ENCODE peak calls at places on chromosomes 13 and 19, in eight cellular contexts. One of them, this sample, is unnamed.

GRCh38 chr19:7444042-7444441 is 44.8 kb downstream of the PEX11G start:
- DNase-seq in AG10803: no peak
- DNase-seq in right lobe of liver: no peak
- DNase-seq in pancreas: no peak
- DNase-seq in Caco-2: no peak
- DNase-seq in cardiac muscle cell: no peak
- DNase-seq in GM06990: no peak
- DNase-seq in AG04450: no peak
- DNase-seq in this sample: no peak

GRCh38 chr13:113273856-113274590 is 23.0 kb upstream of the LAMP1 start:
- DNase-seq in AG10803: peak; percentile 56
- DNase-seq in right lobe of liver: no peak
- DNase-seq in pancreas: no peak
- DNase-seq in Caco-2: peak; percentile 47
- DNase-seq in cardiac muscle cell: no peak
- DNase-seq in GM06990: no peak
- DNase-seq in AG04450: no peak
- DNase-seq in this sample: no peak

GRCh38 chr13:51317262-51317661 is 22.2 kb upstream of the SERPINE3 start:
- DNase-seq in AG10803: peak; percentile 31
- DNase-seq in right lobe of liver: no peak
- DNase-seq in pancreas: no peak
- DNase-seq in Caco-2: no peak
- DNase-seq in cardiac muscle cell: no peak
- DNase-seq in GM06990: no peak
- DNase-seq in AG04450: no peak
- DNase-seq in this sample: no peak

GRCh38 chr13:44867825-44868224 is 121.4 kb downstream of the NUFIP1 start:
- DNase-seq in AG10803: no peak
- DNase-seq in right lobe of liver: peak; percentile 54
- DNase-seq in pancreas: no peak
- DNase-seq in Caco-2: no peak
- DNase-seq in cardiac muscle cell: no peak
- DNase-seq in GM06990: no peak
- DNase-seq in AG04450: no peak
- DNase-seq in this sample: no peak

GRCh38 chr13:40059540-40060232 is 404.2 kb downstream of the COG6 start:
- DNase-seq in AG10803: peak; percentile 10
- DNase-seq in right lobe of liver: no peak
- DNase-seq in pancreas: no peak
- DNase-seq in Caco-2: no peak
- DNase-seq in cardiac muscle cell: no peak
- DNase-seq in GM06990: peak; percentile 38
- DNase-seq in AG04450: no peak
- DNase-seq in this sample: no peak

GRCh38 chr13:72198967-72199601 is 332.1 kb upstream of the DACH1 start:
- DNase-seq in AG10803: no peak
- DNase-seq in right lobe of liver: no peak
- DNase-seq in pancreas: no peak
- DNase-seq in Caco-2: no peak
- DNase-seq in cardiac muscle cell: peak; percentile 8
- DNase-seq in GM06990: no peak
- DNase-seq in AG04450: no peak
- DNase-seq in this sample: no peak

GRCh38 chr19:48244289-48244688 is 11.4 kb downstream of the CARD8 start:
- DNase-seq in AG10803: no peak
- DNase-seq in right lobe of liver: no peak
- DNase-seq in pancreas: no peak
- DNase-seq in Caco-2: no peak
- DNase-seq in cardiac muscle cell: no peak
- DNase-seq in GM06990: no peak
- DNase-seq in AG04450: no peak
- DNase-seq in this sample: no peak

GRCh38 chr13:36862002-36862706 is 43.1 kb downstream of the RFXAP start:
- DNase-seq in AG10803: peak; percentile 1
- DNase-seq in right lobe of liver: no peak
- DNase-seq in pancreas: no peak
- DNase-seq in Caco-2: no peak
- DNase-seq in cardiac muscle cell: no peak
- DNase-seq in GM06990: no peak
- DNase-seq in AG04450: no peak
- DNase-seq in this sample: no peak

GRCh38 chr13:24925318-24926231 is 161.6 kb downstream of the RNF17 start:
- DNase-seq in AG10803: no peak
- DNase-seq in right lobe of liver: no peak
- DNase-seq in pancreas: no peak
- DNase-seq in Caco-2: peak; percentile 52
- DNase-seq in cardiac muscle cell: no peak
- DNase-seq in GM06990: no peak
- DNase-seq in AG04450: no peak
- DNase-seq in this sample: no peak

GRCh38 chr19:38388310-38389100 is at the start of gene SPRED3:
- DNase-seq in AG10803: peak; percentile 61
- DNase-seq in right lobe of liver: no peak
- DNase-seq in pancreas: no peak
- DNase-seq in Caco-2: peak; percentile 66
- DNase-seq in cardiac muscle cell: peak; percentile 73
- DNase-seq in GM06990: no peak
- DNase-seq in AG04450: no peak
- DNase-seq in this sample: peak; percentile 87

GRCh38 chr13:112684041-112684440 is 5.8 kb upstream of the ATP11A start:
- DNase-seq in AG10803: no peak
- DNase-seq in right lobe of liver: no peak
- DNase-seq in pancreas: no peak
- DNase-seq in Caco-2: no peak
- DNase-seq in cardiac muscle cell: no peak
- DNase-seq in GM06990: no peak
- DNase-seq in AG04450: no peak
- DNase-seq in this sample: peak; percentile 17

GRCh38 chr13:41547253-41548000 is 90.1 kb downstream of the RGCC start:
- DNase-seq in AG10803: peak; percentile 40
- DNase-seq in right lobe of liver: no peak
- DNase-seq in pancreas: peak; percentile 61
- DNase-seq in Caco-2: no peak
- DNase-seq in cardiac muscle cell: no peak
- DNase-seq in GM06990: no peak
- DNase-seq in AG04450: no peak
- DNase-seq in this sample: no peak

GRCh38 chr13:37886879-37887278 is 17.3 kb upstream of the TRPC4 start:
- DNase-seq in AG10803: no peak
- DNase-seq in right lobe of liver: no peak
- DNase-seq in pancreas: no peak
- DNase-seq in Caco-2: no peak
- DNase-seq in cardiac muscle cell: no peak
- DNase-seq in GM06990: no peak
- DNase-seq in AG04450: no peak
- DNase-seq in this sample: no peak

GRCh38 chr19:32464279-32464678 is 58.7 kb downstream of the DPY19L3 start:
- DNase-seq in AG10803: peak; percentile 23
- DNase-seq in right lobe of liver: no peak
- DNase-seq in pancreas: no peak
- DNase-seq in Caco-2: no peak
- DNase-seq in cardiac muscle cell: no peak
- DNase-seq in GM06990: no peak
- DNase-seq in AG04450: no peak
- DNase-seq in this sample: no peak

GRCh38 chr13:111636804-111637203 is 316.4 kb downstream of the TEX29 start:
- DNase-seq in AG10803: no peak
- DNase-seq in right lobe of liver: peak; percentile 22
- DNase-seq in pancreas: no peak
- DNase-seq in Caco-2: no peak
- DNase-seq in cardiac muscle cell: no peak
- DNase-seq in GM06990: no peak
- DNase-seq in AG04450: no peak
- DNase-seq in this sample: no peak

GRCh38 chr13:51934461-51935087 is 72.8 kb downstream of the CCDC70 start:
- DNase-seq in AG10803: no peak
- DNase-seq in right lobe of liver: no peak
- DNase-seq in pancreas: no peak
- DNase-seq in Caco-2: no peak
- DNase-seq in cardiac muscle cell: no peak
- DNase-seq in GM06990: no peak
- DNase-seq in AG04450: no peak
- DNase-seq in this sample: no peak

GRCh38 chr13:30142502-30143211 is 164.7 kb downstream of the KATNAL1 start:
- DNase-seq in AG10803: peak; percentile 100
- DNase-seq in right lobe of liver: no peak
- DNase-seq in pancreas: no peak
- DNase-seq in Caco-2: peak; percentile 84
- DNase-seq in cardiac muscle cell: no peak
- DNase-seq in GM06990: peak; percentile 59
- DNase-seq in AG04450: peak; percentile 97
- DNase-seq in this sample: no peak

GRCh38 chr19:20858218-20858617 is 64.8 kb upstream of the ZNF85 start:
- DNase-seq in AG10803: no peak
- DNase-seq in right lobe of liver: no peak
- DNase-seq in pancreas: no peak
- DNase-seq in Caco-2: no peak
- DNase-seq in cardiac muscle cell: no peak
- DNase-seq in GM06990: no peak
- DNase-seq in AG04450: no peak
- DNase-seq in this sample: no peak

GRCh38 chr19:28556371-28556770 is 656.6 kb downstream of the UQCRFS1 start:
- DNase-seq in AG10803: no peak
- DNase-seq in right lobe of liver: no peak
- DNase-seq in pancreas: no peak
- DNase-seq in Caco-2: no peak
- DNase-seq in cardiac muscle cell: peak; percentile 16
- DNase-seq in GM06990: no peak
- DNase-seq in AG04450: no peak
- DNase-seq in this sample: no peak

GRCh38 chr19:7624810-7625209 is 4.5 kb downstream of the XAB2 start:
- DNase-seq in AG10803: no peak
- DNase-seq in right lobe of liver: no peak
- DNase-seq in pancreas: peak; percentile 70
- DNase-seq in Caco-2: no peak
- DNase-seq in cardiac muscle cell: no peak
- DNase-seq in GM06990: no peak
- DNase-seq in AG04450: no peak
- DNase-seq in this sample: no peak

GRCh38 chr19:46862504-46862835 is 1.7 kb downstream of the ARHGAP35 start:
- DNase-seq in AG10803: no peak
- DNase-seq in right lobe of liver: no peak
- DNase-seq in pancreas: no peak
- DNase-seq in Caco-2: no peak
- DNase-seq in cardiac muscle cell: peak; percentile 39
- DNase-seq in GM06990: no peak
- DNase-seq in AG04450: no peak
- DNase-seq in this sample: no peak
- H3K4me3 ChIP-seq in AG10803: peak overlapping the region; percentile 91
- H3K4me3 ChIP-seq in right lobe of liver: peak overlapping the region; percentile 85
- H3K4me3 ChIP-seq in pancreas: peak overlapping the region; percentile 91
- H3K4me3 ChIP-seq in Caco-2: peak overlapping the region; percentile 90
- H3K4me3 ChIP-seq in cardiac muscle cell: peak overlapping the region; percentile 66
- H3K4me3 ChIP-seq in GM06990: peak overlapping the region; percentile 91
- H3K4me3 ChIP-seq in AG04450: peak overlapping the region; percentile 83
- H3K4me3 ChIP-seq in this sample: peak overlapping the region; percentile 97

GRCh38 chr13:58823701-58824100 is 1192.2 kb downstream of the PCDH17 start:
- DNase-seq in AG10803: no peak
- DNase-seq in right lobe of liver: no peak
- DNase-seq in pancreas: peak; percentile 44
- DNase-seq in Caco-2: no peak
- DNase-seq in cardiac muscle cell: no peak
- DNase-seq in GM06990: no peak
- DNase-seq in AG04450: no peak
- DNase-seq in this sample: no peak
- H3K4me3 ChIP-seq in AG10803: no peak overlapping the region
- H3K4me3 ChIP-seq in right lobe of liver: no peak overlapping the region
- H3K4me3 ChIP-seq in pancreas: no peak overlapping the region
- H3K4me3 ChIP-seq in Caco-2: no peak overlapping the region
- H3K4me3 ChIP-seq in cardiac muscle cell: no peak overlapping the region
- H3K4me3 ChIP-seq in GM06990: no peak overlapping the region
- H3K4me3 ChIP-seq in AG04450: no peak overlapping the region
- H3K4me3 ChIP-seq in this sample: no peak overlapping the region

GRCh38 chr19:10027158-10027997 is 14.1 kb downstream of the RDH8 start:
- DNase-seq in AG10803: peak; percentile 92
- DNase-seq in right lobe of liver: peak; percentile 98
- DNase-seq in pancreas: peak; percentile 99
- DNase-seq in Caco-2: peak; percentile 91
- DNase-seq in cardiac muscle cell: peak; percentile 96
- DNase-seq in GM06990: peak; percentile 83
- DNase-seq in AG04450: peak; percentile 82
- DNase-seq in this sample: peak; percentile 99
- H3K4me3 ChIP-seq in AG10803: no peak overlapping the region
- H3K4me3 ChIP-seq in right lobe of liver: no peak overlapping the region
- H3K4me3 ChIP-seq in pancreas: no peak overlapping the region
- H3K4me3 ChIP-seq in Caco-2: no peak overlapping the region
- H3K4me3 ChIP-seq in cardiac muscle cell: no peak overlapping the region
- H3K4me3 ChIP-seq in GM06990: no peak overlapping the region
- H3K4me3 ChIP-seq in AG04450: no peak overlapping the region
- H3K4me3 ChIP-seq in this sample: no peak overlapping the region

GRCh38 chr19:52613299-52613906 is 24.8 kb downstream of the ZNF83 start:
- DNase-seq in AG10803: no peak
- DNase-seq in right lobe of liver: no peak
- DNase-seq in pancreas: no peak
- DNase-seq in Caco-2: no peak
- DNase-seq in cardiac muscle cell: no peak
- DNase-seq in GM06990: no peak
- DNase-seq in AG04450: no peak
- DNase-seq in this sample: no peak
- H3K4me3 ChIP-seq in AG10803: no peak overlapping the region
- H3K4me3 ChIP-seq in right lobe of liver: no peak overlapping the region
- H3K4me3 ChIP-seq in pancreas: no peak overlapping the region
- H3K4me3 ChIP-seq in Caco-2: no peak overlapping the region
- H3K4me3 ChIP-seq in cardiac muscle cell: no peak overlapping the region
- H3K4me3 ChIP-seq in GM06990: no peak overlapping the region
- H3K4me3 ChIP-seq in AG04450: no peak overlapping the region
- H3K4me3 ChIP-seq in this sample: no peak overlapping the region